ENCODE peak calls at places on chromosomes 13 and 19, in six cellular contexts. One of them, this sample, is unnamed.
A peak's percentile ranks its signal among the peaks of the same experiment; 100 is the strongest.

GRCh38 chr19:35571406-35571965 is 8.0 kb upstream of the ATP4A start:
- DNase-seq in psoas muscle: no peak
- DNase-seq in colonic mucosa: no peak
- DNase-seq in pancreas: no peak
- DNase-seq in endothelial cell of umbilical vein: no peak
- DNase-seq in IMR-90: no peak
- DNase-seq in this sample: no peak

GRCh38 chr13:47094734-47095434 is 198.0 kb upstream of the HTR2A start:
- DNase-seq in psoas muscle: no peak
- DNase-seq in colonic mucosa: no peak
- DNase-seq in endothelial cell of umbilical vein: no peak
- DNase-seq in IMR-90: no peak
- DNase-seq in pancreas: no peak
- DNase-seq in this sample: no peak

GRCh38 chr19:41880329-41880708 is 2.7 kb upstream of the ARHGEF1 start:
- DNase-seq in IMR-90: no peak
- DNase-seq in colonic mucosa: no peak
- DNase-seq in endothelial cell of umbilical vein: no peak
- DNase-seq in pancreas: no peak
- DNase-seq in psoas muscle: no peak
- DNase-seq in this sample: no peak

GRCh38 chr13:41216160-41216559 is 21.8 kb upstream of the KBTBD7 start:
- DNase-seq in IMR-90: peak; percentile 82
- DNase-seq in colonic mucosa: no peak
- DNase-seq in psoas muscle: no peak
- DNase-seq in pancreas: no peak
- DNase-seq in endothelial cell of umbilical vein: peak; percentile 60
- DNase-seq in this sample: no peak

GRCh38 chr19:10981496-10981895 is 20.7 kb downstream of the SMARCA4 start:
- DNase-seq in endothelial cell of umbilical vein: no peak
- DNase-seq in IMR-90: peak; percentile 73
- DNase-seq in psoas muscle: no peak
- DNase-seq in pancreas: no peak
- DNase-seq in colonic mucosa: no peak
- DNase-seq in this sample: no peak

GRCh38 chr19:41871573-41872383 is 5.3 kb upstream of the CD79A start:
- DNase-seq in endothelial cell of umbilical vein: no peak
- DNase-seq in IMR-90: no peak
- DNase-seq in colonic mucosa: no peak
- DNase-seq in psoas muscle: peak; percentile 46
- DNase-seq in pancreas: peak; percentile 34
- DNase-seq in this sample: peak; percentile 23

GRCh38 chr19:10872551-10873107 is 1.3 kb downstream of the CARM1 start:
- DNase-seq in pancreas: no peak
- DNase-seq in psoas muscle: no peak
- DNase-seq in IMR-90: no peak
- DNase-seq in endothelial cell of umbilical vein: peak; percentile 22
- DNase-seq in colonic mucosa: no peak
- DNase-seq in this sample: no peak

GRCh38 chr13:90690458-90691063 is 656.9 kb upstream of the MIR17HG start:
- DNase-seq in psoas muscle: no peak
- DNase-seq in pancreas: no peak
- DNase-seq in endothelial cell of umbilical vein: no peak
- DNase-seq in IMR-90: peak; percentile 15
- DNase-seq in colonic mucosa: no peak
- DNase-seq in this sample: no peak

GRCh38 chr13:31310781-31311180 is 111.0 kb downstream of the B3GLCT start:
- DNase-seq in endothelial cell of umbilical vein: peak; percentile 13
- DNase-seq in psoas muscle: peak; percentile 77
- DNase-seq in colonic mucosa: no peak
- DNase-seq in IMR-90: peak; percentile 1
- DNase-seq in pancreas: no peak
- DNase-seq in this sample: peak; percentile 55

GRCh38 chr13:33514362-33514761 is 228.8 kb upstream of the STARD13 start:
- DNase-seq in endothelial cell of umbilical vein: no peak
- DNase-seq in colonic mucosa: no peak
- DNase-seq in pancreas: no peak
- DNase-seq in psoas muscle: no peak
- DNase-seq in IMR-90: no peak
- DNase-seq in this sample: no peak

GRCh38 chr13:39895254-39895653 is 239.8 kb downstream of the COG6 start:
- DNase-seq in colonic mucosa: no peak
- DNase-seq in pancreas: no peak
- DNase-seq in endothelial cell of umbilical vein: peak; percentile 93
- DNase-seq in psoas muscle: no peak
- DNase-seq in IMR-90: no peak
- DNase-seq in this sample: no peak

GRCh38 chr19:13689050-13689449 is 75.3 kb upstream of the MRI1 start:
- DNase-seq in endothelial cell of umbilical vein: peak; percentile 31
- DNase-seq in psoas muscle: no peak
- DNase-seq in IMR-90: peak; percentile 15
- DNase-seq in pancreas: no peak
- DNase-seq in colonic mucosa: no peak
- DNase-seq in this sample: no peak

GRCh38 chr19:32196690-32197420 is 148.6 kb upstream of the ZNF507 start:
- DNase-seq in colonic mucosa: peak; percentile 2
- DNase-seq in psoas muscle: no peak
- DNase-seq in pancreas: no peak
- DNase-seq in IMR-90: no peak
- DNase-seq in endothelial cell of umbilical vein: no peak
- DNase-seq in this sample: no peak

GRCh38 chr13:109497917-109498316 is 288.5 kb downstream of the IRS2 start:
- DNase-seq in psoas muscle: no peak
- DNase-seq in IMR-90: no peak
- DNase-seq in endothelial cell of umbilical vein: no peak
- DNase-seq in colonic mucosa: no peak
- DNase-seq in pancreas: no peak
- DNase-seq in this sample: no peak

GRCh38 chr19:55474269-55475265 is 1.9 kb upstream of the ZNF628 start:
- DNase-seq in IMR-90: no peak
- DNase-seq in colonic mucosa: no peak
- DNase-seq in pancreas: peak; percentile 17
- DNase-seq in psoas muscle: no peak
- DNase-seq in endothelial cell of umbilical vein: no peak
- DNase-seq in this sample: no peak

GRCh38 chr13:112652512-112653458 is 37.1 kb upstream of the ATP11A start:
- DNase-seq in pancreas: no peak
- DNase-seq in colonic mucosa: no peak
- DNase-seq in psoas muscle: no peak
- DNase-seq in endothelial cell of umbilical vein: no peak
- DNase-seq in IMR-90: no peak
- DNase-seq in this sample: no peak

GRCh38 chr19:30113182-30113581 is 171.1 kb downstream of the URI1 start:
- DNase-seq in pancreas: no peak
- DNase-seq in IMR-90: no peak
- DNase-seq in endothelial cell of umbilical vein: no peak
- DNase-seq in colonic mucosa: no peak
- DNase-seq in psoas muscle: no peak
- DNase-seq in this sample: no peak

GRCh38 chr13:113980489-113981064 is 6.7 kb upstream of the C13orf46 start:
- DNase-seq in IMR-90: no peak
- DNase-seq in colonic mucosa: no peak
- DNase-seq in psoas muscle: peak; percentile 14
- DNase-seq in endothelial cell of umbilical vein: no peak
- DNase-seq in pancreas: no peak
- DNase-seq in this sample: peak; percentile 2

GRCh38 chr19:18588611-18589379 is at the start of gene REX1BD:
- DNase-seq in psoas muscle: peak; percentile 94
- DNase-seq in colonic mucosa: peak; percentile 85
- DNase-seq in IMR-90: peak; percentile 68
- DNase-seq in pancreas: peak; percentile 88
- DNase-seq in endothelial cell of umbilical vein: peak; percentile 85
- DNase-seq in this sample: peak; percentile 87

GRCh38 chr19:18589380-18590272 is 1.0 kb downstream of the REX1BD start:
- DNase-seq in endothelial cell of umbilical vein: peak; percentile 54
- DNase-seq in pancreas: peak; percentile 78
- DNase-seq in psoas muscle: peak; percentile 84
- DNase-seq in colonic mucosa: peak; percentile 72
- DNase-seq in IMR-90: peak; percentile 55
- DNase-seq in this sample: peak; percentile 66

GRCh38 chr19:18591735-18592385 is 3.3 kb downstream of the REX1BD start:
- DNase-seq in pancreas: no peak
- DNase-seq in psoas muscle: no peak
- DNase-seq in colonic mucosa: no peak
- DNase-seq in IMR-90: no peak
- DNase-seq in endothelial cell of umbilical vein: no peak
- DNase-seq in this sample: no peak

GRCh38 chr19:18587962-18588610 is 512 bp upstream of the REX1BD start:
- DNase-seq in psoas muscle: no peak
- DNase-seq in pancreas: no peak
- DNase-seq in IMR-90: no peak
- DNase-seq in colonic mucosa: no peak
- DNase-seq in endothelial cell of umbilical vein: no peak
- DNase-seq in this sample: no peak

DNA sequence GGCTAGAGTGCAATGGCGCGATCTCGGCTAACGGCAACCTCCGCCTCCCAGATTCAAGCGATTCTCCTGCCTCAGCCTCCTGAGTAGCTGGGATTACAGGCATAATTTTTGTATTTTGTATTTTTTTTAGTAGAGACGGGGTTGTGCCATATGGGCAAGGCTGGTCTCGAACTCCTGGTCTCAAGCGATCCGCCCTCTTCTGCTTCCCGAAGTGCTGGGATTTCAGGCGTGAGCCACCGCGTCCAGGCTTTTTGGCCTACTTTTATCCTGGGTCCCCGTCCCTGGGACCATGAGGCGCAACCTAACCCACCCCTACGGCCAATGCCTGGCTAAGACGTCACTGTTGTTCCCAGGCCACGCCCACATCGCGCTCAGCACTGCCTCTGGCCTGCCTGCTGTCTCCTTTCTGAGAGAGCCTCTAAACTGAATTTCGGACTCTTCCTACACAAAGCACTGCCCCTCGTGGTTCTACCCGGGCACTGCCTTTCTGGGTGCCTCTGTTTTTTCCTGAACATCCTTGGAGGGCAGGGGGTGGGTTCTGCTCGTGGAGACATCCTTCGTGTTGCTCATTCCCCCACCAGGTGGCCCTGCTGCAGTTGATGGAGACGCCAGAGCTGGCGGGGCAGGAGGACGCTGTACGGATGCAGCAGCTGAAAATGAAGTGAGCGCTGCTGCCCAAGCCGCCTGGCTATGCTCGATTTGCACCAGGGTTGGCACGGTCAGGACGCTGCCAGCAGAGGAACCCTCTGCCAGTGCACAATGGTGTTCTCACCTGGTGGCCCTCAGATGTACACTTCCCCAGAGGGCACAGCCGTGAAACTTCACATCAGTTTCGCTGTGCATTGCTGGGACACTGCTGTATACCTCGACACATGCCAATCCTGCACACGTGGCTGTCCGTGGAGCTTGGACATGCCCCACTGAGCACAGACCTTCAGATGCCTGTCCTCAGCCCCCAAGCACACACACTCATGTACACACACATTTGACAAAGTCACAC is 2.0 kb downstream of the REX1BD start:
- DNase-seq in IMR-90: peak; percentile 57
- DNase-seq in endothelial cell of umbilical vein: no peak
- DNase-seq in colonic mucosa: no peak
- DNase-seq in psoas muscle: peak; percentile 87
- DNase-seq in pancreas: no peak
- DNase-seq in this sample: no peak
- H3K27ac ChIP-seq in IMR-90: no peak overlapping the region
- H3K27ac ChIP-seq in endothelial cell of umbilical vein: no peak overlapping the region
- H3K27ac ChIP-seq in colonic mucosa: no peak overlapping the region
- H3K27ac ChIP-seq in psoas muscle: peak overlapping the region; percentile 87
- H3K27ac ChIP-seq in pancreas: no peak overlapping the region
- H3K27ac ChIP-seq in this sample: peak overlapping the region; percentile 97

GRCh38 chr13:76993473-76993872 is 1.6 kb downstream of the CLN5 start:
- DNase-seq in psoas muscle: no peak
- DNase-seq in colonic mucosa: no peak
- DNase-seq in IMR-90: no peak
- DNase-seq in pancreas: no peak
- DNase-seq in endothelial cell of umbilical vein: no peak
- DNase-seq in this sample: no peak
- H3K4me3 ChIP-seq in psoas muscle: peak overlapping the region; percentile 86
- H3K4me3 ChIP-seq in colonic mucosa: no peak overlapping the region
- H3K4me3 ChIP-seq in IMR-90: no peak overlapping the region
- H3K4me3 ChIP-seq in pancreas: no peak overlapping the region
- H3K4me3 ChIP-seq in endothelial cell of umbilical vein: no peak overlapping the region
- H3K4me3 ChIP-seq in this sample: peak overlapping the region; percentile 77

DNA sequence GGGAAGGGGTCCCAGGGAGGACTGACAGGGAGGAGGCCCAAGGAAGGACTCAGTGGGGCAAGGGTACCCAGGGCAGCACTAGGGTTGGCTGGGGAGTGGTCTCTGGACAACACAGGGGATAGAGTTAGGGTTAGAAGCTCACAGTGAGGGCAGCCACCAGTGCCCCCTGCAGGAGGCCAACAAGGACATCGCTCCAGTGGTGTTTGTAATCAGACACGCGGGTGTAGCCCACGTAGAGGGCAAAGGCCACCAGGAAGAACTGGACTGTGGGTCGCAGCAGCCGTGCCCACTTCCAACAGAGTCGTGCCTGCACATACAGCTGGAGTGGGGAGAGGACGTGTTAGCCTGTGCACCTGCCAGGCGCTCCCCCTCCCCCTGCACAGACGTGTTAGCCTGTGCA is 9.2 kb downstream of the PLPP2 start:
- DNase-seq in colonic mucosa: no peak
- DNase-seq in endothelial cell of umbilical vein: no peak
- DNase-seq in IMR-90: no peak
- DNase-seq in psoas muscle: peak; percentile 27
- DNase-seq in pancreas: no peak
- DNase-seq in this sample: no peak
- TF ChIP-seq CTCF in colonic mucosa: no peak
- TF ChIP-seq CTCF in endothelial cell of umbilical vein: no peak
- TF ChIP-seq CTCF in IMR-90: no peak
- TF ChIP-seq CTCF in psoas muscle: no peak
- TF ChIP-seq CTCF in pancreas: no peak
- TF ChIP-seq CTCF in this sample: no peak

GRCh38 chr19:6274756-6275155 is 5.0 kb downstream of the MLLT1 start:
- DNase-seq in endothelial cell of umbilical vein: no peak
- DNase-seq in pancreas: no peak
- DNase-seq in IMR-90: no peak
- DNase-seq in colonic mucosa: no peak
- DNase-seq in psoas muscle: peak; percentile 76
- DNase-seq in this sample: no peak

GRCh38 chr19:6278051-6278450 is 1.7 kb downstream of the MLLT1 start:
- DNase-seq in psoas muscle: no peak
- DNase-seq in pancreas: no peak
- DNase-seq in colonic mucosa: no peak
- DNase-seq in endothelial cell of umbilical vein: no peak
- DNase-seq in IMR-90: no peak
- DNase-seq in this sample: no peak

GRCh38 chr19:6275170-6275744 is 4.5 kb downstream of the MLLT1 start:
- DNase-seq in pancreas: no peak
- DNase-seq in IMR-90: no peak
- DNase-seq in colonic mucosa: no peak
- DNase-seq in psoas muscle: no peak
- DNase-seq in endothelial cell of umbilical vein: no peak
- DNase-seq in this sample: no peak

GRCh38 chr19:6273701-6274601 is 5.8 kb downstream of the MLLT1 start:
- DNase-seq in psoas muscle: peak; percentile 93
- DNase-seq in endothelial cell of umbilical vein: peak; percentile 83
- DNase-seq in pancreas: peak; percentile 71
- DNase-seq in IMR-90: peak; percentile 88
- DNase-seq in colonic mucosa: peak; percentile 60
- DNase-seq in this sample: peak; percentile 84

DNA sequence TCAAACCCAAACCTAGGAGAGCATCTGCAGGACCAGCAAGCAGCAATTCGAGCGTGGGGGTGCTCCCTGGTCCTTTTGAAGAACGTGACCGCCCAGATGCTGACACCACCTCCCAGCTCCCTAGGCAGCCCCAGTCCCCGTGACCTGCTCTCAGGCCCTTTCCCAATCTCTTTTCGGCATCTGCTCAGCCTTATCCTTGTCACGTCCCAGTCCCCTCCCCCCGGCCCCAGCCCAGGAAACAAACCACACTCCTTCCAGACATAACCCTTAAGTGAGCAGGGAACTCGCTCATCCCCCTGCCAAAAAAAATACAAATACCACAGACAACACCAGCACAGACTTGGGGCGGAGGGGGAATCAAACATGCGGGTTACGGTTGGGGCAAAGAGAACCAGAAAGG is 3.3 kb downstream of the MLLT1 start:
- DNase-seq in IMR-90: peak; percentile 55
- DNase-seq in psoas muscle: peak; percentile 81
- DNase-seq in endothelial cell of umbilical vein: peak; percentile 58
- DNase-seq in colonic mucosa: peak; percentile 53
- DNase-seq in pancreas: no peak
- DNase-seq in this sample: peak; percentile 53
- H3K27ac ChIP-seq in IMR-90: peak overlapping the region; percentile 64
- H3K27ac ChIP-seq in psoas muscle: peak overlapping the region; percentile 94
- H3K27ac ChIP-seq in endothelial cell of umbilical vein: peak overlapping the region; percentile 58
- H3K27ac ChIP-seq in colonic mucosa: no peak overlapping the region
- H3K27ac ChIP-seq in pancreas: no peak overlapping the region
- H3K27ac ChIP-seq in this sample: peak overlapping the region; percentile 93